ENCODE peak calls at places on chromosomes 11 and 22, in five cellular contexts. N is epithelial cell of proximal tubule, Z is cardiac fibroblast, D is RWPE2, R is cardiac muscle cell. O is an unnamed sample.

GRCh38 chr22:46367707-46368191 is 32.2 kb downstream of the TRMU start:
- DNase-seq in N (no peak), Z (peak; percentile 62), D (peak; percentile 68), R (peak; percentile 75), O (peak; percentile 1)

GRCh38 chr11:3840289-3840869 is 380 bp downstream of the RHOG start:
- DNase-seq in N (no peak), Z (no peak), D (no peak), R (peak; percentile 79), O (no peak)

GRCh38 chr22:38316340-38317236 is 645 bp downstream of the CSNK1E start:
- DNase-seq in N (no peak), Z (peak; percentile 72), D (no peak), R (peak; percentile 61), O (no peak)

GRCh38 chr22:41548830-41549211 is 4.6 kb upstream of the POLR3H start:
- DNase-seq in N (no peak), Z (no peak), D (no peak), R (no peak), O (no peak)

GRCh38 chr22:42560381-42560780 is 6.6 kb downstream of the SERHL2 start:
- DNase-seq in N (no peak), Z (no peak), D (no peak), R (no peak), O (no peak)

GRCh38 chr11:44595964-44596381 is 30.5 kb downstream of the CD82 start:
- DNase-seq in N (no peak), Z (peak; percentile 75), D (no peak), R (no peak), O (no peak)

GRCh38 chr22:31790240-31790639 is 36.4 kb downstream of the DEPDC5 start:
- DNase-seq in N (no peak), Z (no peak), D (no peak), R (no peak), O (no peak)

GRCh38 chr22:29216873-29217666 is 11.4 kb downstream of the EMID1 start:
- DNase-seq in N (no peak), Z (peak; percentile 56), D (peak; percentile 57), R (no peak), O (peak; percentile 20)

GRCh38 chr11:70473873-70474690 is 75.8 kb downstream of the CTTN start:
- DNase-seq in N (no peak), Z (no peak), D (no peak), R (no peak), O (no peak)

GRCh38 chr22:41561788-41562187 is 978 bp downstream of the CSDC2 start:
- DNase-seq in N (no peak), Z (no peak), D (no peak), R (no peak), O (no peak)

GRCh38 chr22:25495286-25495685 is 69.2 kb upstream of the GRK3 start:
- DNase-seq in N (no peak), Z (peak; percentile 14), D (no peak), R (peak; percentile 53), O (no peak)

GRCh38 chr22:22103078-22103593 is 120.5 kb upstream of the TOP3B start:
- DNase-seq in N (no peak), Z (no peak), D (no peak), R (no peak), O (no peak)

GRCh38 chr22:44181033-44181911 is 547 bp downstream of the PARVG start:
- DNase-seq in N (no peak), Z (no peak), D (no peak), R (no peak), O (no peak)
- H3K4me3 ChIP-seq in N (no peak overlapping the region), Z (no peak overlapping the region), D (no peak overlapping the region), R (no peak overlapping the region), O (no peak overlapping the region)

DNA sequence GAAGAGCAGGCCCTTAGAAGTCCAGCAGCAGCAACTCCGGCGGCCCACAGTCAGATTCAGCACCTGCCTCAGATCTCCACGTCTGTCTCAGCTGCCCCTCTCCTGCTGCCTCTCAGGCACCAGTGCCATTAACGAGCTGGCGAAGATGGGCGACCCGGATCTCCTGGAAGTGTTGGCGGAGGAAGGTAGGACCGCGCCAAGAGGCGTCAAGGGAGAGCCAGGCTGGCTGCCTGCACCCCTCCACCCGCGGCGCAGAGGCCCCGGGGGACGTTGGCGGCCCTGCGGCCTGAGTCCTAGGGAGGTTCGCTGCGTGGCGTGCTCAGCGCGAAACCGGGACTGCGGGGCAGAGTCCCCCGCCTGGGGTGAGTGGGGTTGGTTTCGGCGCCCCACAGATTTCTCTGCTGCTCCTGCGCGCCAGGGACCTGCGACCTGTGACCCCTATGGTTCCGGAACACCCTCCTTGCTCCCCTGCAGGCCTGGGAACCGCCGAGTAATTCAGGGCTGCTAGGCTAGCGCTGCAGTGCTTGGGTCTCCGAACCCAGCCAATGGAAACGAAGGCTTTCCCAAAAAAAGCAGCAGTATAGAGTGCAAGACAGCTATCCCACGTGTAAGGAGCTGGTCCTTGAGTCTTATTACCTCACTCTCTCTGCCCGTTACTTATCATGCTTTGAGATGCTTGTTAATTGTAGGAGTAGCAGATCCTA is 615 bp downstream of the ANO5 start:
- DNase-seq in N (no peak), Z (no peak), D (no peak), R (peak; percentile 67), O (no peak)
- H3K4me3 ChIP-seq in N (peak overlapping the region; percentile 65), Z (peak overlapping the region; percentile 41), D (no peak overlapping the region), R (peak overlapping the region; percentile 49), O (peak overlapping the region; percentile 26)

GRCh38 chr11:75371930-75372876 is 20.7 kb upstream of the ARRB1 start:
- DNase-seq in N (no peak), Z (peak; percentile 34), D (no peak), R (no peak), O (no peak)
- H3K4me3 ChIP-seq in N (no peak overlapping the region), Z (no peak overlapping the region), D (no peak overlapping the region), R (no peak overlapping the region), O (no peak overlapping the region)

GRCh38 chr11:117316197-117316961 is at the start of gene BACE1:
- DNase-seq in N (no peak), Z (peak; percentile 90), D (peak; percentile 88), R (peak; percentile 93), O (peak; percentile 46)
- H3K4me3 ChIP-seq in N (peak within 1 kb of the TSS; percentile 93), Z (peak within 1 kb of the TSS; percentile 81), D (peak within 1 kb of the TSS; percentile 85), R (peak within 1 kb of the TSS; percentile 98), O (peak within 1 kb of the TSS; percentile 83)

GRCh38 chr11:126993599-126993998 is 7.0 kb downstream of the KIRREL3 start:
- DNase-seq in N (no peak), Z (no peak), D (no peak), R (no peak), O (no peak)

GRCh38 chr11:126990716-126991480 is 9.7 kb downstream of the KIRREL3 start:
- DNase-seq in N (no peak), Z (peak; percentile 10), D (no peak), R (no peak), O (no peak)

GRCh38 chr11:126992065-126992803 is 8.3 kb downstream of the KIRREL3 start:
- DNase-seq in N (peak; percentile 94), Z (peak; percentile 75), D (no peak), R (no peak), O (peak; percentile 85)

GRCh38 chr11:126991596-126991995 is 9.0 kb downstream of the KIRREL3 start:
- DNase-seq in N (peak; percentile 52), Z (peak; percentile 12), D (no peak), R (no peak), O (no peak)

GRCh38 chr11:126992804-126993111 is 7.8 kb downstream of the KIRREL3 start:
- DNase-seq in N (peak; percentile 75), Z (peak; percentile 50), D (no peak), R (no peak), O (peak; percentile 74)
- H3K4me3 ChIP-seq in N (no peak overlapping the region), Z (no peak overlapping the region), D (no peak overlapping the region), R (no peak overlapping the region), O (peak overlapping the region; percentile 3)

GRCh38 chr22:37185646-37186227 is 2.3 kb downstream of the C1QTNF6 start:
- DNase-seq in N (no peak), Z (no peak), D (peak; percentile 47), R (no peak), O (no peak)

GRCh38 chr22:37187552-37187890 is 526 bp downstream of the C1QTNF6 start:
- DNase-seq in N (no peak), Z (peak; percentile 52), D (peak; percentile 47), R (peak; percentile 23), O (no peak)

GRCh38 chr22:37184816-37185541 is 3.1 kb downstream of the C1QTNF6 start:
- DNase-seq in N (no peak), Z (no peak), D (peak; percentile 52), R (no peak), O (no peak)

GRCh38 chr22:37186997-37187522 is 987 bp downstream of the C1QTNF6 start:
- DNase-seq in N (no peak), Z (peak; percentile 58), D (peak; percentile 19), R (no peak), O (no peak)

GRCh38 chr22:37186228-37186996 is 1.6 kb downstream of the C1QTNF6 start:
- DNase-seq in N (no peak), Z (peak; percentile 92), D (peak; percentile 10), R (peak; percentile 69), O (peak; percentile 60)
- H3K4me3 ChIP-seq in N (no peak overlapping the region), Z (peak overlapping the region; percentile 65), D (no peak overlapping the region), R (no peak overlapping the region), O (no peak overlapping the region)

GRCh38 chr11:61955031-61955415 is 4.9 kb downstream of the BEST1 start:
- DNase-seq in N (no peak), Z (peak; percentile 92), D (no peak), R (peak; percentile 57), O (peak; percentile 74)
- H3K4me3 ChIP-seq in N (peak overlapping the region; percentile 49), Z (peak overlapping the region; percentile 38), D (no peak overlapping the region), R (peak overlapping the region; percentile 15), O (peak overlapping the region; percentile 43)

GRCh38 chr11:12694182-12694531 is 19.9 kb downstream of the TEAD1 start:
- DNase-seq in N (no peak), Z (peak; percentile 61), D (no peak), R (no peak), O (no peak)
- H3K4me3 ChIP-seq in N (peak overlapping the region; percentile 23), Z (no peak overlapping the region), D (peak overlapping the region; percentile 4), R (no peak overlapping the region), O (peak overlapping the region; percentile 23)

GRCh38 chr11:65377777-65378176 is 4.7 kb downstream of the SLC25A45 start:
- DNase-seq in N (no peak), Z (no peak), D (no peak), R (no peak), O (no peak)

GRCh38 chr11:65377036-65377435 is 5.4 kb downstream of the SLC25A45 start:
- DNase-seq in N (no peak), Z (no peak), D (no peak), R (no peak), O (no peak)

GRCh38 chr11:65378208-65378927 is 4.1 kb downstream of the SLC25A45 start:
- DNase-seq in N (no peak), Z (no peak), D (no peak), R (no peak), O (no peak)

GRCh38 chr11:65375012-65375411 is 7.4 kb downstream of the SLC25A45 start:
- DNase-seq in N (no peak), Z (no peak), D (no peak), R (no peak), O (no peak)

GRCh38 chr11:65376138-65376713 is 6.2 kb downstream of the SLC25A45 start:
- DNase-seq in N (no peak), Z (no peak), D (no peak), R (no peak), O (no peak)
- H3K4me3 ChIP-seq in N (no peak overlapping the region), Z (no peak overlapping the region), D (no peak overlapping the region), R (no peak overlapping the region), O (no peak overlapping the region)